ENCODE peak calls at places on chromosomes 3 and 15, in four cellular contexts. J is HepG2, U is K562, P is GM12878. M is an unnamed sample.

GRCh38 chr3:132135628-132136333 is 101.0 kb upstream of the CPNE4 start:
- DNase-seq in P (no peak), J (peak), U (no peak), M (peak)

GRCh38 chr3:90069748-90070147 is 962.3 kb downstream of the EPHA3 start:
- DNase-seq in J (no peak), P (no peak), U (no peak), M (no peak)

GRCh38 chr3:13217736-13218540 is 144.7 kb upstream of the IQSEC1 start:
- DNase-seq in P (no peak), J (peak), U (no peak), M (no peak)

GRCh38 chr3:46465196-46465520 is 453 bp upstream of the LTF start:
- DNase-seq in J (no peak), U (no peak), P (no peak), M (no peak)

GRCh38 chr3:10707984-10708868 is 107.8 kb upstream of the SLC6A11 start:
- DNase-seq in U (no peak), P (no peak), J (no peak), M (peak)

GRCh38 chr3:130374033-130374432 is 28.6 kb downstream of the COL6A5 start:
- DNase-seq in U (no peak), J (no peak), P (no peak), M (no peak)

GRCh38 chr3:149965278-149965677 is 5.4 kb downstream of the PFN2 start:
- DNase-seq in J (no peak), P (no peak), U (no peak), M (no peak)

GRCh38 chr3:108182339-108182738 is 39.9 kb downstream of the IFT57 start:
- DNase-seq in J (no peak), U (no peak), P (no peak), M (no peak)

GRCh38 chr3:150737874-150738679 is 24.9 kb downstream of the SIAH2 start:
- DNase-seq in J (peak), P (peak), U (peak), M (no peak)

GRCh38 chr3:136708339-136708985 is 43.7 kb downstream of the STAG1 start:
- DNase-seq in P (no peak), U (no peak), J (no peak), M (no peak)

GRCh38 chr3:44954962-44955361 is 21.0 kb downstream of the ZDHHC3 start:
- DNase-seq in U (no peak), P (no peak), J (peak), M (no peak)

GRCh38 chr3:131501949-131502348 is 822 bp downstream of the MRPL3 start:
- DNase-seq in J (peak), U (peak), P (no peak), M (peak)

GRCh38 chr15:88702983-88703382 is 64.2 kb downstream of the ISG20 start:
- DNase-seq in P (no peak), U (no peak), J (no peak), M (no peak)

GRCh38 chr3:178551916-178552321 is 15.7 kb downstream of the KCNMB2 start:
- DNase-seq in U (no peak), J (no peak), P (no peak), M (no peak)

GRCh38 chr15:98428253-98428989 is 219.9 kb upstream of the IGF1R start:
- DNase-seq in U (peak), P (no peak), J (peak), M (peak)

GRCh38 chr3:21913791-21914190 is 162.8 kb upstream of the ZNF385D start:
- DNase-seq in P (no peak), U (no peak), J (no peak), M (no peak)

GRCh38 chr3:194046995-194047681 is 88.8 kb upstream of the HES1 start:
- DNase-seq in P (no peak), U (no peak), J (no peak), M (peak)
- TF ChIP-seq REST in P (no peak), U (no peak), J (no peak), M (no peak)

GRCh38 chr3:195254454-195255175 is 16.3 kb downstream of the XXYLT1 start:
- DNase-seq in U (no peak), P (no peak), J (no peak), M (peak)
- TF ChIP-seq MXI1 in U (no peak), P (no peak), J (no peak), M (no peak)

GRCh38 chr3:171044384-171044783 is 17.9 kb upstream of the SLC2A2 start:
- DNase-seq in U (no peak), P (no peak), J (peak), M (no peak)

GRCh38 chr3:171039674-171040073 is 13.2 kb upstream of the SLC2A2 start:
- DNase-seq in J (no peak), U (no peak), P (no peak), M (no peak)

GRCh38 chr3:171049831-171050444 is 23.4 kb upstream of the SLC2A2 start:
- DNase-seq in U (peak), P (peak), J (peak), M (peak)

GRCh38 chr3:171044828-171045793 is 18.6 kb upstream of the SLC2A2 start:
- DNase-seq in J (peak), U (no peak), P (no peak), M (no peak)
- TF ChIP-seq REST in J (no peak), U (no peak), P (no peak), M (no peak)

GRCh38 chr15:99711685-99712084 is 21.6 kb downstream of the LYSMD4 start:
- DNase-seq in P (no peak), J (no peak), U (no peak), M (no peak)
- TF ChIP-seq MXI1 in P (no peak), J (no peak), U (no peak), M (no peak)

DNA sequence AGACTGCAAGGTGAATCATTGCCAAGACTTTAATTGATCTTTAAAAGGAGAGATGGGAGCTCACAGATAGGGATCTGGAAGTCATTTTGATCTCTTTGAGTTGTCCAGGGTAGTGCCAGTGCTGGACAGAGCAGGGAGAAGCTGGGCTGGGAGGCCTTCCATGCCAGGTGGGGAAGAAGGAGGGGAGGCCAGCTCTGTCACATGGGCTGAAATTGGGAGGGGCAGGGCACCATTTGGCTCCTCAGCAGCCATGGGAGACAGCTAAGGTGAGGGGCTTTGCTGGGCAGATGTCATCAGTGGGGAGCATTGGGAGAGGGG is 23.4 kb downstream of the SMAD6 start:
- DNase-seq in U (no peak), P (no peak), J (no peak), M (no peak)
- TF ChIP-seq REST in U (no peak), P (no peak), J (no peak), M (peak)

DNA sequence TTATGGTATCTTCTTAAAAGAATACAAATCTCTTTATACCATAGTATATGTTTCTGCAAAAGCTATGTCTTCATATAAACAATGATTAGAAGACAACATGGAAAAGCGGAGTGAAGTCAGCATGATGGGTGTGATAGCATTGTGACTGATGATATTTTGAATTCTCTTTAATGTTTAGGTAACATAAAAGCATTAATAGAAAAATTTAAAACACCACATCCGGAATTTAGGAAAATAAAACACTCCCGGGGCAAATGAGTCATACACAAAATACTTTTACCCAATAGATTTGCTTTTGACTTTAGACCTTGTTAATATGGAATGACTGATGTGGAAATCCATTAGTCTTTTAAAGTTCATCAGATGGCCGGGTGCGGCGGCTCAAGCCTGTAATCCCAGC is 134.8 kb downstream of the P3H2 start:
- DNase-seq in U (no peak), P (no peak), J (no peak), M (no peak)
- TF ChIP-seq MXI1 in U (no peak), P (no peak), J (no peak), M (no peak)

GRCh38 chr15:72229947-72230196 is 1.1 kb downstream of the PKM start:
- DNase-seq in P (no peak), U (no peak), J (no peak), M (no peak)
- TF ChIP-seq REST in P (no peak), U (peak), J (no peak), M (no peak)

DNA sequence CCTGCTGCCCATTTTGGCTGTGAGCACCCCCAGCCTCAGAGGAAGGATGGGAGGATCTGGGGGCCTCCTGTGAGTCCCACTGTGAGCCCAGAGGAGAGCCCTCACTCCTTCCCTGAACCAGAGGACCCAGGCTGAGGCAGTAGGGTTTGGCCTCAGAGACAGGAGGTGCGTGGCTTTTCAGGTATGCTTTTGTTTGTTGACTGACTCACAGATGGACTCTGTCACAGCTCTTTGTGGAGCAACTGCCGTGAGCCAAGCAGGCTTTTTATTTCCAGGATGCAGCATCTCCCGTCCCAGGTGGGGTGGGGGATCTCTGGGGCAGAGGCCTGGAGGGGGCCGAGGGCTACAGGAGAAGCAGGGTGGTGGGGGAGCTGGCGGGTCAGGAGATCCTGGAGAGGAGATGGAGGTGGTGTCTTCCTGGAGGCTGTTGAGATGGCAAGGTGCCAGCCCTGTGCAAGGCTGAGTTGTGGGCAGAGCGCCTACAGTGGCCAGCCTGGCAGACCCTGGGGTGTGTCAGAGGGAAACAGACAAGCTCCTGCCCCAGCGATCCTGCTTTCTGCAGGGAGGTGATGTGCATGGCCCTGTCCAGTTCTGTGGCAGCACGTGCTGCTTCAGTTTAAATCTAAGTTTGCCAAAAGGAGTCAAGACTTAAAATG is 24.0 kb downstream of the PLXNA1 start:
- DNase-seq in U (no peak), P (no peak), J (no peak), M (peak)
- TF ChIP-seq MXI1 in U (no peak), P (no peak), J (no peak), M (no peak)

DNA sequence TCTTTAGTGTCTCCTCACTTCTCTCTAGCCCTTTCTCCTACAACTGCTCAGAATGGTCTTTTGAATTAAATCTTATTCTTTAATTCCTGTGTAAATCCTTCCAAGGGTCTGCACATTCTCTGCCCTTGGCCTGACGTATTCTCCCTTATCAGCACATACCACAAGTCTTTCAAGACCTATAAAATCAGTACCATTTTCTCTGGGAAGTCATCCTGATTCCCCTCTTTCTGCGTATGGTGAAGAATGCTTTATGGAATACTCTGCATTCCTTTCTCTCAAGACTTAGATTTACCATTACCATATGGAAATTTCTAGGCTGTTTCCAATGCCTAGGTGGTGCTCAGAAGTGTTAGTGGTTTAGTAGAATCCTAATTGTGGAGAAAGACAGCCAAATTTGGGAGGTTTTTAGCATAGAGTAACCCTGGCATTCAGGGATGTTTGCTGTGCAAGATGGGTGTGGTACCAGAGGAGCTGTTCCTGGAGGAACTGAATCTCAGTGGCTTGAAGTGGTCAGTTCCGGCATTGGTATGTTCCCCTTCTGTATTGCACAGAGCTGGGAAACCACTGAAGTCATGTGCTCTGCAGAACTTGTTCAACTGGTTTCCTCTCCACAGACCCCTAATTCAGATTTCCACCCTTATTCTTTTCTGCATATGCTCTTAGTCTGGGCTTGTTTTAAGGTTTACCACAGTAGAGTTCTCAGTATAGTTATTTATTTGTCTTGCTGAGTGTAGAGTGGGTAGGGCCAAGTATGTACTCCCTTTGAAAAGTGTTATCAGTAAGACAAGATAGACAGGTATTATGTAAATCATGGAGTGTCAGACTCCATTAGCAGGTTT is 24.5 kb downstream of the IQGAP1 start:
- DNase-seq in P (peak), U (no peak), J (no peak), M (no peak)
- TF ChIP-seq REST in P (no peak), U (no peak), J (no peak), M (no peak)

GRCh38 chr15:77021803-77022381 is 27.0 kb downstream of the PSTPIP1 start:
- DNase-seq in U (no peak), J (no peak), P (no peak), M (no peak)
- TF ChIP-seq MXI1 in U (no peak), J (no peak), P (no peak), M (no peak)

M was measured in SK-N-SH.